ENCODE peak calls at places on chromosomes 11 and 22, in six cellular contexts. Q is esophagus muscularis mucosa, O is suprapubic skin, Y is sigmoid colon, F is SK-N-SH, N is upper lobe of left lung. A is an unnamed sample.

GRCh38 chr22:26367402-26368245 is 61.4 kb upstream of the ASPHD2 start:
- DNase-seq in Q (no peak), O (no peak), N (no peak), Y (no peak), F (peak; percentile 68), A (peak; percentile 41)

GRCh38 chr22:48500481-48501230 is 1327.0 kb downstream of the BRD1 start:
- DNase-seq in F (no peak), O (no peak), N (no peak), Y (no peak), Q (no peak), A (no peak)

GRCh38 chr22:25199726-25200520 is at the start of gene CRYBB3:
- DNase-seq in Q (no peak), Y (no peak), F (no peak), N (no peak), O (no peak), A (no peak)

GRCh38 chr11:26465270-26465669 is 106.8 kb downstream of the MUC15 start:
- DNase-seq in N (no peak), Y (no peak), O (no peak), Q (no peak), F (no peak), A (no peak)

GRCh38 chr11:16365456-16366355 is 9.4 kb upstream of the SOX6 start:
- DNase-seq in Y (no peak), O (no peak), N (no peak), Q (no peak), F (no peak), A (no peak)

GRCh38 chr11:116729501-116730240 is 43.1 kb downstream of the BUD13 start:
- DNase-seq in Q (no peak), N (no peak), Y (no peak), F (no peak), O (peak; percentile 35), A (no peak)

GRCh38 chr11:64100345-64100744 is 64.6 kb downstream of the FLRT1 start:
- DNase-seq in O (no peak), Y (no peak), F (no peak), N (no peak), Q (no peak), A (no peak)

GRCh38 chr22:50570861-50571260 is 7.4 kb downstream of the CPT1B start:
- DNase-seq in N (no peak), Y (no peak), Q (no peak), F (no peak), O (peak; percentile 47), A (no peak)

GRCh38 chr22:50699754-50700386 is 27.2 kb downstream of the SHANK3 start:
- DNase-seq in Q (no peak), N (no peak), O (peak; percentile 48), Y (peak; percentile 48), F (no peak), A (no peak)

GRCh38 chr22:42418811-42419243 is 13.4 kb downstream of the NFAM1 start:
- DNase-seq in N (peak; percentile 49), Y (no peak), Q (no peak), O (no peak), F (no peak), A (no peak)

GRCh38 chr11:32729976-32730375 is 64.5 kb downstream of the CCDC73 start:
- DNase-seq in Y (no peak), N (no peak), O (no peak), Q (no peak), F (no peak), A (no peak)

GRCh38 chr11:117677729-117678310 is 119.2 kb downstream of the DSCAML1 start:
- DNase-seq in O (no peak), Q (no peak), N (no peak), F (no peak), Y (no peak), A (no peak)

GRCh38 chr11:112831969-112832368 is 129.3 kb upstream of the NCAM1 start:
- DNase-seq in F (no peak), O (no peak), Y (no peak), Q (no peak), N (no peak), A (no peak)

GRCh38 chr11:61974766-61975631 is 7.6 kb upstream of the FTH1 start:
- DNase-seq in Q (no peak), Y (no peak), F (no peak), N (peak; percentile 74), O (no peak), A (peak; percentile 80)

GRCh38 chr22:18001040-18001893 is 23.1 kb downstream of the MICAL3 start:
- DNase-seq in Q (peak; percentile 95), F (peak; percentile 95), N (peak; percentile 79), Y (peak; percentile 97), O (peak; percentile 91), A (peak; percentile 86)

GRCh38 chr22:19871023-19871844 is 16.6 kb upstream of the GNB1L start:
- DNase-seq in Q (no peak), N (peak; percentile 15), O (peak; percentile 60), Y (peak; percentile 55), F (no peak), A (no peak)

GRCh38 chr22:24149191-24149590 is 32.1 kb upstream of the SUSD2 start:
- DNase-seq in F (no peak), Q (no peak), Y (no peak), N (no peak), O (no peak), A (no peak)

GRCh38 chr22:49922926-49923325 is 4.5 kb downstream of the CRELD2 start:
- DNase-seq in F (no peak), O (no peak), N (no peak), Y (no peak), Q (no peak), A (no peak)

GRCh38 chr22:45860201-45860600 is 116.8 kb downstream of the WNT7B start:
- DNase-seq in Q (peak; percentile 87), N (no peak), F (no peak), Y (no peak), O (peak; percentile 49), A (no peak)

GRCh38 chr22:17368727-17369552 is at the start of gene CECR2:
- DNase-seq in O (no peak), N (peak; percentile 71), Q (no peak), Y (peak; percentile 78), F (peak; percentile 54), A (no peak)

DNA sequence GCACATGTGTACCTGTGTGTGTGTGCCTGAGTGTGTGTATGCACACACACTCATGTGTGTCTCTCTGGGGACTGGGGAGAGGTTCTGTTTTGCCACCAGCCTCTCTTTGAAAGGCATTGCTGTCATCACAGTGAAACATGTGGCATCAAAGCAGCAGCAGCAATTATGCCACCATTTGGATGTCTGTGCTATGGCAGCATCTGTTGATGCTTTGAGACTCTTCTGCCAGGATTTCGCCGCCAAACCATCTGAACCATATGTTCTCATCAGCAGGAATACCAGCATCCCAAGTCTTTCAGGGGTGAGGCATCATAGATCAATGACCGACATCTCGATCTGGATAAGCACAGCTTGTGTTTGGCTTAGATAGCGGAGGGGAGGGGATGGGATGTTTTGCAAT is 168.6 kb downstream of the FAT3 start:
- DNase-seq in N (no peak), O (no peak), Q (no peak), Y (no peak), F (peak; percentile 22), A (no peak)
- TF ChIP-seq POLR2AphosphoS5 in N (no peak), O (no peak), Q (no peak), Y (no peak), F (no peak), A (no peak)

DNA sequence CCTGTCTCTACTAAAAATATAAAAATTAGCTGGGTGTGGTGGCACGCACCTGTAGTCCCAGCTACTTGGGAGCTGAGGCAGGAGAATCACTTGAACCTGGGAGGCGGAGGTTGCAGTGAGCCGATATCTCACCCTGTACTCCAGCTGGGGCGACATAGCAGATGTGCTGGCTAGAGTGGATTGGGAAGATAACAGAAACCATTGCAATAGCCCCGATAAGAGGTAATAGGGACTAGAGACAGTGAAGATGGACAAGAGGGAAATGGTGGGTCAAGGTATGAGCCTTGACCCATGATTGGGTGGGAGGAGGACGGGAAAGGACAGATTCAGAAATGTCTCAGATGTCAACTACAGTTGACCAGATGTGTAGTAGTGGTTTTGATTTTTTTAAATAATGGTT is 6.1 kb downstream of the SWAP70 start:
- DNase-seq in Q (no peak), F (no peak), O (no peak), N (no peak), Y (no peak), A (no peak)
- TF ChIP-seq EP300 in Q (no peak), F (no peak), O (no peak), N (no peak), Y (no peak), A (no peak)

DNA sequence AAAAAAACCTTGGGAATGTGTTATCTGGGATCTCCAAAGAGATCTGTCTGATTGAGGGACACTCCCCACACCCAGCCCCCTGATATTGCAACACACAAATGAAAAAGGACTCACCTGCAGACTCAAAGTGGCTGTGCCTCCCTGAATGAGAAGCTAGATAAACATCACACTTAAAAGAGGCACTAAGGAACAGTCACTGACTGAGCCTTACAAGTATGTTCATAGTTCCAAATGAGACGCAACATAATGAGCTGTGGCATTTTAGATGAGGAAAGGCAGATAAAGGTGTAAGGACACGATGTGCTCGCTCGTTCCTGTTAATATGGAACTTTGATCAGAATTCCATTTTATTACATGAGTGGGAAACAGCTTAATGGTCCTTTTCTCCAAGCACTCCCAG is 21.0 kb upstream of the CFAP300 start:
- DNase-seq in N (peak; percentile 72), F (no peak), Y (no peak), O (no peak), Q (no peak), A (no peak)
- TF ChIP-seq POLR2AphosphoS5 in N (no peak), F (no peak), Y (peak; percentile 42), O (no peak), Q (no peak), A (no peak)

GRCh38 chr11:94546886-94547285 is 3.2 kb downstream of the FUT4 start:
- DNase-seq in Q (no peak), Y (no peak), F (no peak), O (no peak), N (no peak), A (no peak)

GRCh38 chr11:94545641-94546470 is 2.1 kb downstream of the FUT4 start:
- DNase-seq in O (no peak), F (no peak), Q (no peak), Y (no peak), N (no peak), A (no peak)

GRCh38 chr11:94544582-94544831 is 786 bp downstream of the FUT4 start:
- DNase-seq in Y (no peak), N (no peak), Q (no peak), F (no peak), O (no peak), A (no peak)

GRCh38 chr11:94544832-94545640 is 1.3 kb downstream of the FUT4 start:
- DNase-seq in F (no peak), Q (no peak), O (peak; percentile 78), Y (peak; percentile 69), N (peak; percentile 43), A (peak; percentile 54)

DNA sequence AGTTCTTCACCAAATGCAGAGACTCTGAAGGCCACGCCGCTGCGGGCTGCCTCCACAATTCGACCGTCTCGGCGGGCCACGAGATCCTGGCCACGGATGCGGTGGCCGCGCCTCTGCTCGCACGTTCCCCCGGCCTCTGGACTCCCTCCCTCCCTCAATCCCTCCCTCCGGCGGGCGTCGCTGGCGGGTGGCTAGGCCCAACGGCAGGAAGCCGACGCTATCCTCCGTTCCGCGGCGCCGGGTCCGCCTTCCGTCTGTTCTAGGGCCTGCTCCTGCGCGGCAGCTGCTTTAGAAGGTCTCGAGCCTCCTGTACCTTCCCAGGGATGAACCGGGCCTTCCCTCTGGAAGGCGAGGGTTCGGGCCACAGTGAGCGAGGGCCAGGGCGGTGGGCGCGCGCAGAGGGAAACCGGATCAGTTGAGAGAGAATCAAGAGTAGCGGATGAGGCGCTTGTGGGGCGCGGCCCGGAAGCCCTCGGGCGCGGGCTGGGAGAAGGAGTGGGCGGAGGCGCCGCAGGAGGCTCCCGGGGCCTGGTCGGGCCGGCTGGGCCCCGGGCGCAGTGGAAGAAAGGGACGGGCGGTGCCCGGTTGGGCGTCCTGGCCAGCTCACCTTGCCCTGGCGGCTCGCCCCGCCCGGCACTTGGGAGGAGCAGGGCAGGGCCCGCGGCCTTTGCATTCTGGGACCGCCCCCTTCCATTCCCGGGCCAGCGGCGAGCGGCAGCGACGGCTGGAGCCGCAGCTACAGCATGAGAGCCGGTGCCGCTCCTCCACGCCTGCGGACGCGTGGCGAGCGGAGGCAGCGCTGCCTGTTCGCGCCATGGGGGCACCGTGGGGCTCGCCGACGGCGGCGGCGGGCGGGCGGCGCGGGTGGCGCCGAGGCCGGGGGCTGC is at the start of gene FUT4:
- DNase-seq in N (peak; percentile 93), Q (peak; percentile 94), Y (peak; percentile 93), F (peak; percentile 91), O (peak; percentile 88), A (peak; percentile 94)
- TF ChIP-seq EP300 in N (no peak), Q (no peak), Y (no peak), F (no peak), O (no peak), A (no peak)